ENCODE peak calls at places on chromosomes 4 and X, in four cellular contexts. One of them, this sample, is unnamed.

GRCh38 chrX:119292445-119292844 is 56.4 kb downstream of the PGRMC1 start:
- DNase-seq in heart left ventricle: no peak
- DNase-seq in kidney: no peak
- DNase-seq in tibial nerve: no peak
- DNase-seq in this sample: no peak

GRCh38 chr4:139890810-139891209 is 225.2 kb downstream of the MGST2 start:
- DNase-seq in tibial nerve: no peak
- DNase-seq in kidney: no peak
- DNase-seq in heart left ventricle: no peak
- DNase-seq in this sample: no peak

GRCh38 chr4:30537462-30537861 is 182.7 kb upstream of the PCDH7 start:
- DNase-seq in kidney: no peak
- DNase-seq in tibial nerve: no peak
- DNase-seq in heart left ventricle: no peak
- DNase-seq in this sample: no peak

GRCh38 chr4:71847300-71847699 is 63.4 kb upstream of the GC start:
- DNase-seq in heart left ventricle: no peak
- DNase-seq in tibial nerve: no peak
- DNase-seq in kidney: no peak
- DNase-seq in this sample: no peak

GRCh38 chrX:103919336-103919682 is 43.1 kb upstream of the TMSB15B start:
- DNase-seq in heart left ventricle: no peak
- DNase-seq in kidney: no peak
- DNase-seq in tibial nerve: no peak
- DNase-seq in this sample: peak; percentile 18

GRCh38 chrX:143580266-143580665 is 55.6 kb downstream of the SLITRK4 start:
- DNase-seq in tibial nerve: no peak
- DNase-seq in kidney: no peak
- DNase-seq in heart left ventricle: no peak
- DNase-seq in this sample: no peak

GRCh38 chr4:40311811-40312346 is 23.3 kb upstream of the CHRNA9 start:
- DNase-seq in tibial nerve: no peak
- DNase-seq in heart left ventricle: no peak
- DNase-seq in kidney: no peak
- DNase-seq in this sample: peak; percentile 57

GRCh38 chrX:39688576-39689373 is 409.0 kb downstream of the BCOR start:
- DNase-seq in tibial nerve: peak; percentile 30
- DNase-seq in heart left ventricle: peak; percentile 73
- DNase-seq in kidney: peak; percentile 87
- DNase-seq in this sample: no peak

GRCh38 chr4:152168960-152169616 is 366.8 kb downstream of the FBXW7 start:
- DNase-seq in tibial nerve: no peak
- DNase-seq in heart left ventricle: no peak
- DNase-seq in kidney: no peak
- DNase-seq in this sample: no peak

DNA sequence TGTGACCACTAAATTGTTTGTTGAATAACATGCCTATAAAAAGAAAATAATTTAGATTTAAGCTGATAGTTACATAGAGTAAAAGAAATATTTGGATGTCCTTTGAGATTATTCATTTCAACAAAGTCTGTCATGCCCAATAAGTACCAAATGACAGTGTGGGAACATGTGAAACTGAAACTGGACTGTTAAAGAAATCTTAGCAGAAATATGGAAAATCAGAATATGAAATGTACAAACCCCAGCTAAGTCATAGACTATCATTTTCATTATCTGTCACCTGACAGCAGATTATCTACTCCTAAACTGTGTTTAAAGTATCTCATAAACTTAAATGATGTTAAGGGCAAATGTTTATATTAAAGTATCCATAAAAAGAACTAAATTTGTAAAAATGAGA is 437.8 kb upstream of the FAM241A start:
- DNase-seq in heart left ventricle: no peak
- DNase-seq in tibial nerve: no peak
- DNase-seq in kidney: no peak
- DNase-seq in this sample: no peak
- H3K27ac ChIP-seq in heart left ventricle: no peak overlapping the region
- H3K27ac ChIP-seq in tibial nerve: no peak overlapping the region
- H3K27ac ChIP-seq in kidney: no peak overlapping the region
- H3K27ac ChIP-seq in this sample: no peak overlapping the region

DNA sequence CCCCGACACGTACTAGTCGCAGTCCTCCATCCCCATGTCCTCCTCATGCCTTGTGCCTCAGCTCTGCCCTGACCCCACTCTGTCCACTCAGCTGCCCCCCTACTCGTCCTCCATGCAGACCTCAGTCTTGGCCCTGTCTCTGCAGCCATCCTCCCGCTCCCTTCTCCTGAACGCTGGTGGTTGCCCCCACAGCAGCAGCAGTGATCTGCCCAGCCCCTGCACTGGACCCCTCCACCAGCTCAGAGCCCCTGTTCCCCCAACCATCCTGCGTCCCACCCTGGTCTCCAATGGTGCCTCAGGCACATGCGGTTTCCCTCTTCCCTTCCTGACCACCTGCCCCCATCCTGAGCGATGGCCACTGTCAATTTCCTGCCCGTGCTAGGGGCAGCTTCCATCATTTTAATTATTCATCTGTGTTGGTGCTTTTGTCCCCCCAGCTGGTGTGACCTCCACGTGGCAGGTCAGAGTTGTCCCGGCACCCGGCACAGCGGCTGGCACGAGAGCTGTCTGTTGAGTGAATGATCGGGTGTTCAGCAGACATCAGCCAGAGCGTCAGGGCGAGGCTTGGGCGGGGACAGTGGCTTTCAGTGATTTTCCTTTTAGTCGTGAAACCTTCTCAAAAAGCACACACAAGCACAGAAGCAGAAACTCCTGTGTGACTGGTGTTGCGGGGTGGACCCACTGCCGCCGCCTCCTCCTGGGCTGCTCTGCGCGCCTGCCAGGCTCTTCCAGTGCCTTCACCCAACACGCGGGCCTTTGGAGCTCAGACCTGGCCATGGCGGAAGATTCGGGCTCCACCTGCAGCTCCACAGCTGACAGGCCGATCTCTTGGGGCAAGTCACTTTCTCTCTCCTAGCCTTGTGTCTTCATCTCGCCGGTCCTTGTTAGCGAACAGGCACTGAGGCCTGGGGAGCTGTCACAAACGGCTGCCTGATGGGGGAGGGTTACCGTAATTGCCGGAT is 51.6 kb upstream of the HGFAC start:
- DNase-seq in kidney: peak; percentile 82
- DNase-seq in tibial nerve: no peak
- DNase-seq in heart left ventricle: no peak
- DNase-seq in this sample: no peak
- H3K27ac ChIP-seq in kidney: no peak overlapping the region
- H3K27ac ChIP-seq in tibial nerve: no peak overlapping the region
- H3K27ac ChIP-seq in heart left ventricle: no peak overlapping the region
- H3K27ac ChIP-seq in this sample: no peak overlapping the region

GRCh38 chrX:132004728-132005127 is 18.4 kb upstream of the STK26 start:
- DNase-seq in tibial nerve: no peak
- DNase-seq in kidney: no peak
- DNase-seq in heart left ventricle: no peak
- DNase-seq in this sample: no peak
- H3K27ac ChIP-seq in tibial nerve: no peak overlapping the region
- H3K27ac ChIP-seq in kidney: no peak overlapping the region
- H3K27ac ChIP-seq in heart left ventricle: no peak overlapping the region
- H3K27ac ChIP-seq in this sample: no peak overlapping the region

GRCh38 chr4:19936471-19936870 is 315.2 kb upstream of the SLIT2 start:
- DNase-seq in heart left ventricle: no peak
- DNase-seq in tibial nerve: no peak
- DNase-seq in kidney: no peak
- DNase-seq in this sample: no peak

GRCh38 chr4:19925516-19925915 is 326.2 kb upstream of the SLIT2 start:
- DNase-seq in tibial nerve: no peak
- DNase-seq in heart left ventricle: no peak
- DNase-seq in kidney: no peak
- DNase-seq in this sample: no peak

GRCh38 chr4:19924761-19925160 is 326.9 kb upstream of the SLIT2 start:
- DNase-seq in kidney: no peak
- DNase-seq in heart left ventricle: no peak
- DNase-seq in tibial nerve: no peak
- DNase-seq in this sample: no peak

GRCh38 chr4:19927381-19927780 is 324.3 kb upstream of the SLIT2 start:
- DNase-seq in tibial nerve: no peak
- DNase-seq in heart left ventricle: no peak
- DNase-seq in kidney: no peak
- DNase-seq in this sample: no peak

GRCh38 chr4:19930742-19931141 is 321.0 kb upstream of the SLIT2 start:
- DNase-seq in heart left ventricle: no peak
- DNase-seq in tibial nerve: no peak
- DNase-seq in kidney: no peak
- DNase-seq in this sample: no peak
- H3K27ac ChIP-seq in heart left ventricle: no peak overlapping the region
- H3K27ac ChIP-seq in tibial nerve: no peak overlapping the region
- H3K27ac ChIP-seq in kidney: no peak overlapping the region
- H3K27ac ChIP-seq in this sample: no peak overlapping the region

GRCh38 chr4:99403380-99404194 is 31.6 kb downstream of the ADH7 start:
- DNase-seq in heart left ventricle: no peak
- DNase-seq in tibial nerve: no peak
- DNase-seq in kidney: no peak
- DNase-seq in this sample: no peak

GRCh38 chr4:99400831-99401230 is 34.3 kb downstream of the ADH7 start:
- DNase-seq in tibial nerve: no peak
- DNase-seq in kidney: no peak
- DNase-seq in heart left ventricle: no peak
- DNase-seq in this sample: no peak

GRCh38 chr4:99404595-99405287 is 30.4 kb downstream of the ADH7 start:
- DNase-seq in kidney: no peak
- DNase-seq in tibial nerve: no peak
- DNase-seq in heart left ventricle: peak; percentile 27
- DNase-seq in this sample: no peak

GRCh38 chr4:99405433-99406115 is 29.6 kb downstream of the ADH7 start:
- DNase-seq in kidney: no peak
- DNase-seq in heart left ventricle: peak; percentile 39
- DNase-seq in tibial nerve: peak; percentile 73
- DNase-seq in this sample: peak; percentile 62

GRCh38 chr4:99402765-99403164 is 32.4 kb downstream of the ADH7 start:
- DNase-seq in tibial nerve: no peak
- DNase-seq in kidney: no peak
- DNase-seq in heart left ventricle: no peak
- DNase-seq in this sample: no peak
- H3K27ac ChIP-seq in tibial nerve: peak overlapping the region; percentile 52
- H3K27ac ChIP-seq in kidney: peak overlapping the region; percentile 76
- H3K27ac ChIP-seq in heart left ventricle: peak overlapping the region; percentile 69
- H3K27ac ChIP-seq in this sample: no peak overlapping the region

DNA sequence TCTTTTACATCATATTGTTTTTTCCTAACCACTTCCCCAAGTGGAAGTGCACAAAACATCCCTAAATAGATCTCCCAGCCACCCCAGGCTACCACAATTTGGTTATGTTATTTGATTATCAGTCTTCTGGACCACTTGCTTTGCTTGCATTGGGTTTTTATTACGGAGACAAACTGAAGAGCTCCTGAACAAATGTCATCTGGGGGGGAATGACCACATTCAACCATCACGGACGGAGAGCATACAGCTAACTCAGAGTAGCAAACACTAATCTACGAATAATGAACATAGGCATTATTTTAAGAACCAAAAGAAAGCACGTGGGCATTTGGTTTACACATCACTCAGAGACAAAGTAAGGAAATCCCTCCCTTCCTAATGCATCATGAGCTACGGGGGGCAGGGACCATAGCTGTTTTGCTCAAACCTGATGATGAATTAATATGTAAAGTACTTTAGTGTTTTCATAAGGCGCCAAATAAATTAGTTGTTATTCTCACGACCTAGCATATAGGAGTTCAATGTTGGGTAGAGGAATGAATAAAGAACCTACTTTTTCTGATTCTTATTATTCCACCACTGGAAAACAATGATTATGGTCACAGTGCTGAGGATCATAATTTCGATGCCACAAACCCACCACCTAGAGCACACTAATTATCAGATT is 11.6 kb upstream of the TMEM156 start:
- DNase-seq in heart left ventricle: no peak
- DNase-seq in kidney: no peak
- DNase-seq in tibial nerve: no peak
- DNase-seq in this sample: peak; percentile 10
- H3K27ac ChIP-seq in heart left ventricle: peak overlapping the region; percentile 96
- H3K27ac ChIP-seq in kidney: peak overlapping the region; percentile 91
- H3K27ac ChIP-seq in tibial nerve: peak overlapping the region; percentile 97
- H3K27ac ChIP-seq in this sample: peak overlapping the region; percentile 82

GRCh38 chr4:60780874-60781273 is 419.3 kb upstream of the ADGRL3 start:
- DNase-seq in kidney: no peak
- DNase-seq in heart left ventricle: no peak
- DNase-seq in tibial nerve: no peak
- DNase-seq in this sample: no peak
- H3K27ac ChIP-seq in kidney: no peak overlapping the region
- H3K27ac ChIP-seq in heart left ventricle: no peak overlapping the region
- H3K27ac ChIP-seq in tibial nerve: no peak overlapping the region
- H3K27ac ChIP-seq in this sample: no peak overlapping the region

This sample was measured in naive thymus-derived CD4-positive, alpha-beta T cell.